ENCODE peak calls at places on chromosome 19, in eight cellular contexts. One of them, this sample, is unnamed.
A peak's percentile ranks its signal among the peaks of the same experiment; 100 is the strongest.

GRCh38 chr19:57566396-57567256 is 7.0 kb upstream of the ZNF550 start:
- DNase-seq in lower lobe of right lung: no peak
- DNase-seq in astrocyte of the cerebellum: peak; percentile 18
- DNase-seq in AG09319: no peak
- DNase-seq in MM.1S: no peak
- DNase-seq in CD4-positive, alpha-beta T cell: no peak
- DNase-seq in astrocyte: peak; percentile 48
- DNase-seq in cardiac fibroblast: peak; percentile 49
- DNase-seq in this sample: no peak

GRCh38 chr19:12656899-12657571 is 9.5 kb downstream of the MAN2B1 start:
- DNase-seq in lower lobe of right lung: no peak
- DNase-seq in astrocyte of the cerebellum: no peak
- DNase-seq in AG09319: no peak
- DNase-seq in MM.1S: no peak
- DNase-seq in CD4-positive, alpha-beta T cell: no peak
- DNase-seq in astrocyte: no peak
- DNase-seq in cardiac fibroblast: no peak
- DNase-seq in this sample: no peak

GRCh38 chr19:33758541-33759013 is 38.1 kb upstream of the KCTD15 start:
- DNase-seq in lower lobe of right lung: peak; percentile 68
- DNase-seq in astrocyte of the cerebellum: no peak
- DNase-seq in AG09319: no peak
- DNase-seq in MM.1S: peak; percentile 90
- DNase-seq in CD4-positive, alpha-beta T cell: no peak
- DNase-seq in astrocyte: no peak
- DNase-seq in cardiac fibroblast: no peak
- DNase-seq in this sample: no peak

GRCh38 chr19:51798958-51799310 is 4.0 kb downstream of the FPR3 start:
- DNase-seq in lower lobe of right lung: peak; percentile 70
- DNase-seq in astrocyte of the cerebellum: no peak
- DNase-seq in AG09319: no peak
- DNase-seq in MM.1S: no peak
- DNase-seq in CD4-positive, alpha-beta T cell: no peak
- DNase-seq in astrocyte: no peak
- DNase-seq in cardiac fibroblast: no peak
- DNase-seq in this sample: no peak

GRCh38 chr19:48650974-48651681 is 5.1 kb upstream of the CA11 start:
- DNase-seq in lower lobe of right lung: no peak
- DNase-seq in astrocyte of the cerebellum: no peak
- DNase-seq in AG09319: no peak
- DNase-seq in MM.1S: no peak
- DNase-seq in CD4-positive, alpha-beta T cell: no peak
- DNase-seq in astrocyte: no peak
- DNase-seq in cardiac fibroblast: no peak
- DNase-seq in this sample: no peak

GRCh38 chr19:31253816-31254551 is 95.3 kb downstream of the TSHZ3 start:
- DNase-seq in lower lobe of right lung: no peak
- DNase-seq in astrocyte of the cerebellum: peak; percentile 60
- DNase-seq in AG09319: no peak
- DNase-seq in MM.1S: no peak
- DNase-seq in CD4-positive, alpha-beta T cell: no peak
- DNase-seq in astrocyte: peak; percentile 47
- DNase-seq in cardiac fibroblast: peak; percentile 33
- DNase-seq in this sample: no peak

GRCh38 chr19:8366961-8367326 is 3.0 kb downstream of the ANGPTL4 start:
- DNase-seq in lower lobe of right lung: no peak
- DNase-seq in astrocyte of the cerebellum: no peak
- DNase-seq in AG09319: no peak
- DNase-seq in MM.1S: no peak
- DNase-seq in CD4-positive, alpha-beta T cell: no peak
- DNase-seq in astrocyte: peak; percentile 23
- DNase-seq in cardiac fibroblast: peak; percentile 85
- DNase-seq in this sample: no peak

GRCh38 chr19:45786533-45786894 is 4.2 kb upstream of the DMPK start:
- DNase-seq in lower lobe of right lung: no peak
- DNase-seq in astrocyte of the cerebellum: no peak
- DNase-seq in AG09319: no peak
- DNase-seq in MM.1S: no peak
- DNase-seq in CD4-positive, alpha-beta T cell: no peak
- DNase-seq in astrocyte: no peak
- DNase-seq in cardiac fibroblast: no peak
- DNase-seq in this sample: no peak

GRCh38 chr19:35212241-35212640 is 16.3 kb downstream of the FAM187B start:
- DNase-seq in lower lobe of right lung: no peak
- DNase-seq in astrocyte of the cerebellum: no peak
- DNase-seq in AG09319: no peak
- DNase-seq in MM.1S: no peak
- DNase-seq in CD4-positive, alpha-beta T cell: peak; percentile 10
- DNase-seq in astrocyte: no peak
- DNase-seq in cardiac fibroblast: no peak
- DNase-seq in this sample: no peak

GRCh38 chr19:47613165-47614146 is 4.5 kb downstream of the BICRA start:
- DNase-seq in lower lobe of right lung: no peak
- DNase-seq in astrocyte of the cerebellum: peak; percentile 60
- DNase-seq in AG09319: peak; percentile 48
- DNase-seq in MM.1S: no peak
- DNase-seq in CD4-positive, alpha-beta T cell: no peak
- DNase-seq in astrocyte: peak; percentile 68
- DNase-seq in cardiac fibroblast: peak; percentile 84
- DNase-seq in this sample: no peak

GRCh38 chr19:19185853-19186728 is 5.9 kb downstream of the BORCS8 start:
- DNase-seq in lower lobe of right lung: no peak
- DNase-seq in astrocyte of the cerebellum: no peak
- DNase-seq in AG09319: no peak
- DNase-seq in MM.1S: peak; percentile 63
- DNase-seq in CD4-positive, alpha-beta T cell: peak; percentile 49
- DNase-seq in astrocyte: peak; percentile 13
- DNase-seq in cardiac fibroblast: peak; percentile 51
- DNase-seq in this sample: no peak

GRCh38 chr19:49335784-49336481 is 727 bp downstream of the CD37 start:
- DNase-seq in lower lobe of right lung: no peak
- DNase-seq in astrocyte of the cerebellum: no peak
- DNase-seq in AG09319: no peak
- DNase-seq in MM.1S: no peak
- DNase-seq in CD4-positive, alpha-beta T cell: no peak
- DNase-seq in astrocyte: no peak
- DNase-seq in cardiac fibroblast: no peak
- DNase-seq in this sample: no peak

GRCh38 chr19:2462635-2463421 is 6.1 kb upstream of the LMNB2 start:
- DNase-seq in lower lobe of right lung: peak; percentile 88
- DNase-seq in astrocyte of the cerebellum: peak; percentile 95
- DNase-seq in AG09319: peak; percentile 97
- DNase-seq in MM.1S: no peak
- DNase-seq in CD4-positive, alpha-beta T cell: no peak
- DNase-seq in astrocyte: peak; percentile 99
- DNase-seq in cardiac fibroblast: peak; percentile 98
- DNase-seq in this sample: no peak

GRCh38 chr19:38425810-38426466 is at the start of gene RASGRP4:
- DNase-seq in lower lobe of right lung: peak; percentile 69
- DNase-seq in astrocyte of the cerebellum: no peak
- DNase-seq in AG09319: no peak
- DNase-seq in MM.1S: no peak
- DNase-seq in CD4-positive, alpha-beta T cell: no peak
- DNase-seq in astrocyte: no peak
- DNase-seq in cardiac fibroblast: no peak
- DNase-seq in this sample: peak; percentile 66

GRCh38 chr19:19548915-19549537 is 11.0 kb downstream of the CILP2 start:
- DNase-seq in lower lobe of right lung: no peak
- DNase-seq in astrocyte of the cerebellum: no peak
- DNase-seq in AG09319: no peak
- DNase-seq in MM.1S: no peak
- DNase-seq in CD4-positive, alpha-beta T cell: no peak
- DNase-seq in astrocyte: no peak
- DNase-seq in cardiac fibroblast: no peak
- DNase-seq in this sample: no peak

GRCh38 chr19:38686530-38686888 is 39.1 kb downstream of the ACTN4 start:
- DNase-seq in lower lobe of right lung: no peak
- DNase-seq in astrocyte of the cerebellum: no peak
- DNase-seq in AG09319: no peak
- DNase-seq in MM.1S: no peak
- DNase-seq in CD4-positive, alpha-beta T cell: no peak
- DNase-seq in astrocyte: no peak
- DNase-seq in cardiac fibroblast: no peak
- DNase-seq in this sample: no peak

GRCh38 chr19:41821003-41821735 is 23.3 kb downstream of the LYPD4 start:
- DNase-seq in lower lobe of right lung: peak; percentile 53
- DNase-seq in astrocyte of the cerebellum: no peak
- DNase-seq in AG09319: no peak
- DNase-seq in MM.1S: peak; percentile 55
- DNase-seq in CD4-positive, alpha-beta T cell: peak; percentile 7
- DNase-seq in astrocyte: no peak
- DNase-seq in cardiac fibroblast: peak; percentile 26
- DNase-seq in this sample: no peak

GRCh38 chr19:10471909-10472308 is 31.2 kb downstream of the KEAP1 start:
- DNase-seq in lower lobe of right lung: no peak
- DNase-seq in astrocyte of the cerebellum: no peak
- DNase-seq in AG09319: no peak
- DNase-seq in MM.1S: peak; percentile 55
- DNase-seq in CD4-positive, alpha-beta T cell: no peak
- DNase-seq in astrocyte: peak; percentile 25
- DNase-seq in cardiac fibroblast: peak; percentile 71
- DNase-seq in this sample: no peak
- TF ChIP-seq CTCF in lower lobe of right lung: peak; percentile 23
- TF ChIP-seq CTCF in astrocyte of the cerebellum: peak; percentile 42
- TF ChIP-seq CTCF in AG09319: peak; percentile 28
- TF ChIP-seq CTCF in MM.1S: peak; percentile 42
- TF ChIP-seq CTCF in CD4-positive, alpha-beta T cell: peak; percentile 38
- TF ChIP-seq CTCF in astrocyte: peak; percentile 45
- TF ChIP-seq CTCF in cardiac fibroblast: peak; percentile 49
- TF ChIP-seq CTCF in this sample: no peak

GRCh38 chr19:18117692-18118378 is 20.3 kb downstream of the MAST3 start:
- DNase-seq in lower lobe of right lung: peak; percentile 95
- DNase-seq in astrocyte of the cerebellum: peak; percentile 39
- DNase-seq in AG09319: peak; percentile 34
- DNase-seq in MM.1S: peak; percentile 93
- DNase-seq in CD4-positive, alpha-beta T cell: peak; percentile 96
- DNase-seq in astrocyte: peak; percentile 41
- DNase-seq in cardiac fibroblast: peak; percentile 90
- DNase-seq in this sample: peak; percentile 98
- TF ChIP-seq CTCF in lower lobe of right lung: no peak
- TF ChIP-seq CTCF in astrocyte of the cerebellum: no peak
- TF ChIP-seq CTCF in AG09319: no peak
- TF ChIP-seq CTCF in MM.1S: no peak
- TF ChIP-seq CTCF in CD4-positive, alpha-beta T cell: no peak
- TF ChIP-seq CTCF in astrocyte: no peak
- TF ChIP-seq CTCF in cardiac fibroblast: no peak
- TF ChIP-seq CTCF in this sample: no peak

GRCh38 chr19:16328824-16329482 is 4.3 kb downstream of the KLF2 start:
- DNase-seq in lower lobe of right lung: peak; percentile 48
- DNase-seq in astrocyte of the cerebellum: no peak
- DNase-seq in AG09319: no peak
- DNase-seq in MM.1S: no peak
- DNase-seq in CD4-positive, alpha-beta T cell: peak; percentile 44
- DNase-seq in astrocyte: no peak
- DNase-seq in cardiac fibroblast: peak; percentile 77
- DNase-seq in this sample: no peak
- TF ChIP-seq CTCF in lower lobe of right lung: no peak
- TF ChIP-seq CTCF in astrocyte of the cerebellum: no peak
- TF ChIP-seq CTCF in AG09319: no peak
- TF ChIP-seq CTCF in MM.1S: peak; percentile 8
- TF ChIP-seq CTCF in CD4-positive, alpha-beta T cell: no peak
- TF ChIP-seq CTCF in astrocyte: no peak
- TF ChIP-seq CTCF in cardiac fibroblast: no peak
- TF ChIP-seq CTCF in this sample: no peak

GRCh38 chr19:11141937-11142527 is 13.6 kb downstream of the SPC24 start:
- DNase-seq in lower lobe of right lung: no peak
- DNase-seq in astrocyte of the cerebellum: no peak
- DNase-seq in AG09319: no peak
- DNase-seq in MM.1S: no peak
- DNase-seq in CD4-positive, alpha-beta T cell: no peak
- DNase-seq in astrocyte: no peak
- DNase-seq in cardiac fibroblast: no peak
- DNase-seq in this sample: no peak
- TF ChIP-seq CTCF in lower lobe of right lung: peak; percentile 20
- TF ChIP-seq CTCF in astrocyte of the cerebellum: peak; percentile 4
- TF ChIP-seq CTCF in AG09319: no peak
- TF ChIP-seq CTCF in MM.1S: no peak
- TF ChIP-seq CTCF in CD4-positive, alpha-beta T cell: no peak
- TF ChIP-seq CTCF in astrocyte: no peak
- TF ChIP-seq CTCF in cardiac fibroblast: peak; percentile 8
- TF ChIP-seq CTCF in this sample: no peak

DNA sequence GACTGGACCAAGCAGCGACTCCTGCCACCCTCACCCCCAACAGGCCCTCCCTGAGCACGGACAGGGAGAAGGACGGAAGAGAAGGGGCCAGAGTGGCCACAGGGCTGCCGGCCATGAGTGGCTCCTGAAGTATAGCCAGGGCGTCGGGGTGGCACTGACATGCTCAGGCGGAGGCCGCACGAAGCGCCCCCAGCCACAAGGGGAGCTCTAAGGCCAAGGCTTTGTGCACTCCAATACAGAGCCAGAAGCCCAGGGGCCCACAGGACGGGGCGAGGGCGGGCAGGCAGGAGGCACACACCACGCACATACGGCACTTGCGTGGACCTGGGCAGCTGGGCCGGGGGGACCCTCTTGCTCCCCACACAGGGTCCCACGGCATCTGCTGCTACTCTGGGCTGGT is 52.0 kb downstream of the KLF2 start:
- DNase-seq in lower lobe of right lung: no peak
- DNase-seq in astrocyte of the cerebellum: no peak
- DNase-seq in AG09319: no peak
- DNase-seq in MM.1S: no peak
- DNase-seq in CD4-positive, alpha-beta T cell: no peak
- DNase-seq in astrocyte: no peak
- DNase-seq in cardiac fibroblast: no peak
- DNase-seq in this sample: no peak
- TF ChIP-seq CTCF in lower lobe of right lung: peak; percentile 39
- TF ChIP-seq CTCF in astrocyte of the cerebellum: peak; percentile 44
- TF ChIP-seq CTCF in AG09319: peak; percentile 24
- TF ChIP-seq CTCF in MM.1S: peak; percentile 43
- TF ChIP-seq CTCF in CD4-positive, alpha-beta T cell: peak; percentile 28
- TF ChIP-seq CTCF in astrocyte: no peak
- TF ChIP-seq CTCF in cardiac fibroblast: peak; percentile 41
- TF ChIP-seq CTCF in this sample: no peak

DNA sequence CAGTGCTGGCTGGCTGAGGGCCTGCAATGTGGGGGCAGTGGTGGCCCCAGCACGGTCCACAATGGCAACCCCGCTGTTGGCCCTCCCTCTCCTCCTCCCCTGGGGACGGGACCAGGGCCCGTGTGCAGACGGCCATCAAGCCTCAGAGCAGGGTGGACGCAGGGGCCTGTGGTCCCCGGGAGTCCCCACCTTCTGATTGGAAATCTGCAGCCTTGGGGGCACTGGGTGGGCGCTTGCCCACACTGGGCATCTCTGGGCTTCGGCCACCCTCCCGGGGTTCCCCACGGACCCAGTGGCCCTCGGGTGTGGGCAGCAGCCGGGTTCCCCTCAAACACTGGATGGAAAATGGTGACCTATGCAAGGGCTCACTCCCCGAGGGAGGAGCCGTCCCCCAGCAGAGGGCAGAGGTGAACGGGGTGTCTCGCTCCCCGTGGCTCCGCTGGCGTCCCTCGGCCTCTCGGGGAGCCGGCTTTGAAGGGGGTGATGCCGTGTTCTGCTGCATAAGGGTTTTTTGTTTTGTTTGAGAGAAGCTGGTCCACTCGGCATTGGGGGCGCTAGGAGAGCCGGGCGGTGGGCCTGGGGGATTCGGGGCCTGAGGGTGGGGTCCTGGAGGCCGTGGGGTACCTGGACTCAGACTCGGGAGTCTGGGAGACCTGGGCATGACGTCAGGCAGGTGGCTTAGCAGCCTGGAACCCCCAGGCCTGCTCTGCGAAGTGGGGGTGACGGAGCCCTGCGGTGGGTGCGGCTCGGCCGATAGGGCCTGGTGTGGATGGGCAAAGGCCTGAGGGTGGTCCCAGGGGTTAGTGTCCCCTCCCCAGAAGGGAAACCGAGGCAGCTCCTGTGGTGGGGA is 3.9 kb downstream of the EFNA2 start:
- DNase-seq in lower lobe of right lung: no peak
- DNase-seq in astrocyte of the cerebellum: no peak
- DNase-seq in AG09319: no peak
- DNase-seq in MM.1S: no peak
- DNase-seq in CD4-positive, alpha-beta T cell: no peak
- DNase-seq in astrocyte: no peak
- DNase-seq in cardiac fibroblast: no peak
- DNase-seq in this sample: no peak
- TF ChIP-seq CTCF in lower lobe of right lung: no peak
- TF ChIP-seq CTCF in astrocyte of the cerebellum: no peak
- TF ChIP-seq CTCF in AG09319: no peak
- TF ChIP-seq CTCF in MM.1S: no peak
- TF ChIP-seq CTCF in CD4-positive, alpha-beta T cell: no peak
- TF ChIP-seq CTCF in astrocyte: no peak
- TF ChIP-seq CTCF in cardiac fibroblast: no peak
- TF ChIP-seq CTCF in this sample: no peak